ENCODE peak calls at places on chromosome 9, in ten cellular contexts. One of them, this sample, is unnamed.

GRCh38 chr9:18146329-18146728 is 327.6 kb upstream of the ADAMTSL1 start:
- DNase-seq in KBM-7: no peak
- DNase-seq in T-helper 9 cell: no peak
- DNase-seq in nephron progenitor cell: no peak
- DNase-seq in NCI-H1417 treated with DMSO at 0.1 percent for 48 hours: no peak
- DNase-seq in frontal cortex: no peak
- DNase-seq in activated T-helper 1 cell treated with anti-CD3 and anti-CD28 coated beads, Interleukin-2, amount 50 U/mL, for 16 hours: no peak
- DNase-seq in AG08396: no peak
- DNase-seq in tibial nerve: no peak
- DNase-seq in activated CD4-positive, alpha-beta memory T cell treated with anti-CD3 and anti-CD28 coated beads, Interleukin-2, amount 10 ng/mL, durations not matched to agents 7 days and 5 days: no peak
- DNase-seq in this sample: no peak

GRCh38 chr9:94799578-94800264 is 73.2 kb downstream of the AOPEP start:
- DNase-seq in KBM-7: no peak
- DNase-seq in T-helper 9 cell: no peak
- DNase-seq in nephron progenitor cell: no peak
- DNase-seq in NCI-H1417 treated with DMSO at 0.1 percent for 48 hours: no peak
- DNase-seq in frontal cortex: no peak
- DNase-seq in activated T-helper 1 cell treated with anti-CD3 and anti-CD28 coated beads, Interleukin-2, amount 50 U/mL, for 16 hours: no peak
- DNase-seq in AG08396: no peak
- DNase-seq in tibial nerve: no peak
- DNase-seq in activated CD4-positive, alpha-beta memory T cell treated with anti-CD3 and anti-CD28 coated beads, Interleukin-2, amount 10 ng/mL, durations not matched to agents 7 days and 5 days: no peak
- DNase-seq in this sample: no peak

GRCh38 chr9:124625084-124625483 is 117.9 kb upstream of the NR5A1 start:
- DNase-seq in KBM-7: no peak
- DNase-seq in T-helper 9 cell: no peak
- DNase-seq in nephron progenitor cell: no peak
- DNase-seq in NCI-H1417 treated with DMSO at 0.1 percent for 48 hours: no peak
- DNase-seq in frontal cortex: no peak
- DNase-seq in activated T-helper 1 cell treated with anti-CD3 and anti-CD28 coated beads, Interleukin-2, amount 50 U/mL, for 16 hours: no peak
- DNase-seq in AG08396: no peak
- DNase-seq in tibial nerve: no peak
- DNase-seq in activated CD4-positive, alpha-beta memory T cell treated with anti-CD3 and anti-CD28 coated beads, Interleukin-2, amount 10 ng/mL, durations not matched to agents 7 days and 5 days: no peak
- DNase-seq in this sample: no peak

GRCh38 chr9:36144322-36145206 is 8.0 kb downstream of the GLIPR2 start:
- DNase-seq in KBM-7: no peak
- DNase-seq in T-helper 9 cell: no peak
- DNase-seq in nephron progenitor cell: no peak
- DNase-seq in NCI-H1417 treated with DMSO at 0.1 percent for 48 hours: no peak
- DNase-seq in frontal cortex: no peak
- DNase-seq in activated T-helper 1 cell treated with anti-CD3 and anti-CD28 coated beads, Interleukin-2, amount 50 U/mL, for 16 hours: no peak
- DNase-seq in AG08396: no peak
- DNase-seq in tibial nerve: no peak
- DNase-seq in activated CD4-positive, alpha-beta memory T cell treated with anti-CD3 and anti-CD28 coated beads, Interleukin-2, amount 10 ng/mL, durations not matched to agents 7 days and 5 days: peak
- DNase-seq in this sample: no peak

GRCh38 chr9:101628173-101628572 is 33.4 kb upstream of the PPP3R2 start:
- DNase-seq in KBM-7: no peak
- DNase-seq in T-helper 9 cell: no peak
- DNase-seq in nephron progenitor cell: peak
- DNase-seq in NCI-H1417 treated with DMSO at 0.1 percent for 48 hours: no peak
- DNase-seq in frontal cortex: no peak
- DNase-seq in activated T-helper 1 cell treated with anti-CD3 and anti-CD28 coated beads, Interleukin-2, amount 50 U/mL, for 16 hours: no peak
- DNase-seq in AG08396: no peak
- DNase-seq in tibial nerve: no peak
- DNase-seq in activated CD4-positive, alpha-beta memory T cell treated with anti-CD3 and anti-CD28 coated beads, Interleukin-2, amount 10 ng/mL, durations not matched to agents 7 days and 5 days: no peak
- DNase-seq in this sample: no peak

GRCh38 chr9:134390537-134390936 is 64.3 kb downstream of the RXRA start:
- DNase-seq in KBM-7: no peak
- DNase-seq in T-helper 9 cell: peak
- DNase-seq in nephron progenitor cell: no peak
- DNase-seq in NCI-H1417 treated with DMSO at 0.1 percent for 48 hours: no peak
- DNase-seq in frontal cortex: no peak
- DNase-seq in activated T-helper 1 cell treated with anti-CD3 and anti-CD28 coated beads, Interleukin-2, amount 50 U/mL, for 16 hours: peak
- DNase-seq in AG08396: no peak
- DNase-seq in tibial nerve: no peak
- DNase-seq in activated CD4-positive, alpha-beta memory T cell treated with anti-CD3 and anti-CD28 coated beads, Interleukin-2, amount 10 ng/mL, durations not matched to agents 7 days and 5 days: peak
- DNase-seq in this sample: no peak

GRCh38 chr9:78620764-78621163 is 323.8 kb downstream of the PSAT1 start:
- DNase-seq in KBM-7: no peak
- DNase-seq in T-helper 9 cell: no peak
- DNase-seq in nephron progenitor cell: no peak
- DNase-seq in NCI-H1417 treated with DMSO at 0.1 percent for 48 hours: no peak
- DNase-seq in frontal cortex: no peak
- DNase-seq in activated T-helper 1 cell treated with anti-CD3 and anti-CD28 coated beads, Interleukin-2, amount 50 U/mL, for 16 hours: no peak
- DNase-seq in AG08396: peak
- DNase-seq in tibial nerve: no peak
- DNase-seq in activated CD4-positive, alpha-beta memory T cell treated with anti-CD3 and anti-CD28 coated beads, Interleukin-2, amount 10 ng/mL, durations not matched to agents 7 days and 5 days: no peak
- DNase-seq in this sample: no peak

GRCh38 chr9:121498150-121498486 is 1.5 kb downstream of the GGTA1 start:
- DNase-seq in KBM-7: peak
- DNase-seq in T-helper 9 cell: no peak
- DNase-seq in nephron progenitor cell: peak
- DNase-seq in NCI-H1417 treated with DMSO at 0.1 percent for 48 hours: peak
- DNase-seq in frontal cortex: peak
- DNase-seq in activated T-helper 1 cell treated with anti-CD3 and anti-CD28 coated beads, Interleukin-2, amount 50 U/mL, for 16 hours: no peak
- DNase-seq in AG08396: peak
- DNase-seq in tibial nerve: no peak
- DNase-seq in activated CD4-positive, alpha-beta memory T cell treated with anti-CD3 and anti-CD28 coated beads, Interleukin-2, amount 10 ng/mL, durations not matched to agents 7 days and 5 days: peak
- DNase-seq in this sample: peak

GRCh38 chr9:95102572-95102971 is 214.9 kb downstream of the FANCC start:
- DNase-seq in KBM-7: no peak
- DNase-seq in T-helper 9 cell: no peak
- DNase-seq in nephron progenitor cell: no peak
- DNase-seq in NCI-H1417 treated with DMSO at 0.1 percent for 48 hours: no peak
- DNase-seq in frontal cortex: no peak
- DNase-seq in activated T-helper 1 cell treated with anti-CD3 and anti-CD28 coated beads, Interleukin-2, amount 50 U/mL, for 16 hours: no peak
- DNase-seq in AG08396: no peak
- DNase-seq in tibial nerve: no peak
- DNase-seq in activated CD4-positive, alpha-beta memory T cell treated with anti-CD3 and anti-CD28 coated beads, Interleukin-2, amount 10 ng/mL, durations not matched to agents 7 days and 5 days: no peak
- DNase-seq in this sample: no peak

GRCh38 chr9:71518045-71518888 is 250.0 kb downstream of the CEMIP2 start:
- DNase-seq in KBM-7: no peak
- DNase-seq in T-helper 9 cell: no peak
- DNase-seq in nephron progenitor cell: no peak
- DNase-seq in NCI-H1417 treated with DMSO at 0.1 percent for 48 hours: no peak
- DNase-seq in frontal cortex: no peak
- DNase-seq in activated T-helper 1 cell treated with anti-CD3 and anti-CD28 coated beads, Interleukin-2, amount 50 U/mL, for 16 hours: no peak
- DNase-seq in AG08396: no peak
- DNase-seq in tibial nerve: no peak
- DNase-seq in activated CD4-positive, alpha-beta memory T cell treated with anti-CD3 and anti-CD28 coated beads, Interleukin-2, amount 10 ng/mL, durations not matched to agents 7 days and 5 days: no peak
- DNase-seq in this sample: no peak

GRCh38 chr9:121440265-121440664 is 59.4 kb downstream of the GGTA1 start:
- DNase-seq in KBM-7: no peak
- DNase-seq in T-helper 9 cell: no peak
- DNase-seq in nephron progenitor cell: no peak
- DNase-seq in NCI-H1417 treated with DMSO at 0.1 percent for 48 hours: no peak
- DNase-seq in frontal cortex: no peak
- DNase-seq in activated T-helper 1 cell treated with anti-CD3 and anti-CD28 coated beads, Interleukin-2, amount 50 U/mL, for 16 hours: no peak
- DNase-seq in AG08396: peak
- DNase-seq in tibial nerve: no peak
- DNase-seq in activated CD4-positive, alpha-beta memory T cell treated with anti-CD3 and anti-CD28 coated beads, Interleukin-2, amount 10 ng/mL, durations not matched to agents 7 days and 5 days: no peak
- DNase-seq in this sample: no peak

GRCh38 chr9:73079326-73079725 is 72.3 kb upstream of the ANXA1 start:
- DNase-seq in KBM-7: no peak
- DNase-seq in T-helper 9 cell: no peak
- DNase-seq in nephron progenitor cell: no peak
- DNase-seq in NCI-H1417 treated with DMSO at 0.1 percent for 48 hours: no peak
- DNase-seq in frontal cortex: no peak
- DNase-seq in activated T-helper 1 cell treated with anti-CD3 and anti-CD28 coated beads, Interleukin-2, amount 50 U/mL, for 16 hours: no peak
- DNase-seq in AG08396: no peak
- DNase-seq in tibial nerve: no peak
- DNase-seq in activated CD4-positive, alpha-beta memory T cell treated with anti-CD3 and anti-CD28 coated beads, Interleukin-2, amount 10 ng/mL, durations not matched to agents 7 days and 5 days: no peak
- DNase-seq in this sample: no peak

GRCh38 chr9:123131258-123131657 is 97.8 kb downstream of the GPR21 start:
- DNase-seq in KBM-7: no peak
- DNase-seq in T-helper 9 cell: no peak
- DNase-seq in nephron progenitor cell: no peak
- DNase-seq in NCI-H1417 treated with DMSO at 0.1 percent for 48 hours: no peak
- DNase-seq in frontal cortex: no peak
- DNase-seq in activated T-helper 1 cell treated with anti-CD3 and anti-CD28 coated beads, Interleukin-2, amount 50 U/mL, for 16 hours: no peak
- DNase-seq in AG08396: peak
- DNase-seq in tibial nerve: no peak
- DNase-seq in activated CD4-positive, alpha-beta memory T cell treated with anti-CD3 and anti-CD28 coated beads, Interleukin-2, amount 10 ng/mL, durations not matched to agents 7 days and 5 days: no peak
- DNase-seq in this sample: no peak

GRCh38 chr9:119559986-119560385 is 190.8 kb upstream of the BRINP1 start:
- DNase-seq in KBM-7: no peak
- DNase-seq in T-helper 9 cell: no peak
- DNase-seq in nephron progenitor cell: no peak
- DNase-seq in NCI-H1417 treated with DMSO at 0.1 percent for 48 hours: no peak
- DNase-seq in frontal cortex: no peak
- DNase-seq in activated T-helper 1 cell treated with anti-CD3 and anti-CD28 coated beads, Interleukin-2, amount 50 U/mL, for 16 hours: no peak
- DNase-seq in AG08396: no peak
- DNase-seq in tibial nerve: no peak
- DNase-seq in activated CD4-positive, alpha-beta memory T cell treated with anti-CD3 and anti-CD28 coated beads, Interleukin-2, amount 10 ng/mL, durations not matched to agents 7 days and 5 days: no peak
- DNase-seq in this sample: no peak

GRCh38 chr9:134661791-134662142 is 20.2 kb downstream of the COL5A1 start:
- DNase-seq in KBM-7: no peak
- DNase-seq in T-helper 9 cell: no peak
- DNase-seq in nephron progenitor cell: no peak
- DNase-seq in NCI-H1417 treated with DMSO at 0.1 percent for 48 hours: no peak
- DNase-seq in frontal cortex: no peak
- DNase-seq in activated T-helper 1 cell treated with anti-CD3 and anti-CD28 coated beads, Interleukin-2, amount 50 U/mL, for 16 hours: no peak
- DNase-seq in AG08396: peak
- DNase-seq in tibial nerve: no peak
- DNase-seq in activated CD4-positive, alpha-beta memory T cell treated with anti-CD3 and anti-CD28 coated beads, Interleukin-2, amount 10 ng/mL, durations not matched to agents 7 days and 5 days: no peak
- DNase-seq in this sample: no peak

GRCh38 chr9:37954581-37954981 is 50.7 kb upstream of the SLC25A51 start:
- DNase-seq in KBM-7: no peak
- DNase-seq in T-helper 9 cell: no peak
- DNase-seq in nephron progenitor cell: no peak
- DNase-seq in NCI-H1417 treated with DMSO at 0.1 percent for 48 hours: no peak
- DNase-seq in frontal cortex: no peak
- DNase-seq in activated T-helper 1 cell treated with anti-CD3 and anti-CD28 coated beads, Interleukin-2, amount 50 U/mL, for 16 hours: no peak
- DNase-seq in AG08396: no peak
- DNase-seq in tibial nerve: no peak
- DNase-seq in activated CD4-positive, alpha-beta memory T cell treated with anti-CD3 and anti-CD28 coated beads, Interleukin-2, amount 10 ng/mL, durations not matched to agents 7 days and 5 days: no peak
- DNase-seq in this sample: no peak

GRCh38 chr9:116901260-116901659 is 214.2 kb downstream of the TRIM32 start:
- DNase-seq in KBM-7: no peak
- DNase-seq in T-helper 9 cell: no peak
- DNase-seq in nephron progenitor cell: no peak
- DNase-seq in NCI-H1417 treated with DMSO at 0.1 percent for 48 hours: no peak
- DNase-seq in frontal cortex: no peak
- DNase-seq in activated T-helper 1 cell treated with anti-CD3 and anti-CD28 coated beads, Interleukin-2, amount 50 U/mL, for 16 hours: no peak
- DNase-seq in AG08396: no peak
- DNase-seq in tibial nerve: no peak
- DNase-seq in activated CD4-positive, alpha-beta memory T cell treated with anti-CD3 and anti-CD28 coated beads, Interleukin-2, amount 10 ng/mL, durations not matched to agents 7 days and 5 days: no peak
- DNase-seq in this sample: no peak

GRCh38 chr9:93079371-93079770 is 16.6 kb upstream of the CARD19 start:
- DNase-seq in KBM-7: no peak
- DNase-seq in T-helper 9 cell: no peak
- DNase-seq in nephron progenitor cell: no peak
- DNase-seq in NCI-H1417 treated with DMSO at 0.1 percent for 48 hours: no peak
- DNase-seq in frontal cortex: no peak
- DNase-seq in activated T-helper 1 cell treated with anti-CD3 and anti-CD28 coated beads, Interleukin-2, amount 50 U/mL, for 16 hours: no peak
- DNase-seq in AG08396: no peak
- DNase-seq in tibial nerve: no peak
- DNase-seq in activated CD4-positive, alpha-beta memory T cell treated with anti-CD3 and anti-CD28 coated beads, Interleukin-2, amount 10 ng/mL, durations not matched to agents 7 days and 5 days: no peak
- DNase-seq in this sample: no peak

GRCh38 chr9:34549407-34549732 is 26.6 kb upstream of the ENHO start:
- DNase-seq in KBM-7: no peak
- DNase-seq in T-helper 9 cell: no peak
- DNase-seq in nephron progenitor cell: no peak
- DNase-seq in NCI-H1417 treated with DMSO at 0.1 percent for 48 hours: no peak
- DNase-seq in frontal cortex: no peak
- DNase-seq in activated T-helper 1 cell treated with anti-CD3 and anti-CD28 coated beads, Interleukin-2, amount 50 U/mL, for 16 hours: no peak
- DNase-seq in AG08396: no peak
- DNase-seq in tibial nerve: no peak
- DNase-seq in activated CD4-positive, alpha-beta memory T cell treated with anti-CD3 and anti-CD28 coated beads, Interleukin-2, amount 10 ng/mL, durations not matched to agents 7 days and 5 days: no peak
- DNase-seq in this sample: no peak

GRCh38 chr9:121819511-121820231 is 168.2 kb downstream of the DAB2IP start:
- DNase-seq in KBM-7: peak
- DNase-seq in T-helper 9 cell: no peak
- DNase-seq in nephron progenitor cell: peak
- DNase-seq in NCI-H1417 treated with DMSO at 0.1 percent for 48 hours: no peak
- DNase-seq in frontal cortex: no peak
- DNase-seq in activated T-helper 1 cell treated with anti-CD3 and anti-CD28 coated beads, Interleukin-2, amount 50 U/mL, for 16 hours: no peak
- DNase-seq in AG08396: peak
- DNase-seq in tibial nerve: no peak
- DNase-seq in activated CD4-positive, alpha-beta memory T cell treated with anti-CD3 and anti-CD28 coated beads, Interleukin-2, amount 10 ng/mL, durations not matched to agents 7 days and 5 days: no peak
- DNase-seq in this sample: peak

GRCh38 chr9:110579763-110580255 is 268 bp upstream of the SVEP1 start:
- DNase-seq in KBM-7: no peak
- DNase-seq in T-helper 9 cell: no peak
- DNase-seq in nephron progenitor cell: peak
- DNase-seq in NCI-H1417 treated with DMSO at 0.1 percent for 48 hours: no peak
- DNase-seq in frontal cortex: no peak
- DNase-seq in activated T-helper 1 cell treated with anti-CD3 and anti-CD28 coated beads, Interleukin-2, amount 50 U/mL, for 16 hours: no peak
- DNase-seq in AG08396: peak
- DNase-seq in tibial nerve: no peak
- DNase-seq in activated CD4-positive, alpha-beta memory T cell treated with anti-CD3 and anti-CD28 coated beads, Interleukin-2, amount 10 ng/mL, durations not matched to agents 7 days and 5 days: no peak
- DNase-seq in this sample: peak

GRCh38 chr9:27967236-27967635 is 394.0 kb upstream of the C9orf72 start:
- DNase-seq in KBM-7: no peak
- DNase-seq in T-helper 9 cell: no peak
- DNase-seq in nephron progenitor cell: no peak
- DNase-seq in NCI-H1417 treated with DMSO at 0.1 percent for 48 hours: no peak
- DNase-seq in frontal cortex: no peak
- DNase-seq in activated T-helper 1 cell treated with anti-CD3 and anti-CD28 coated beads, Interleukin-2, amount 50 U/mL, for 16 hours: no peak
- DNase-seq in AG08396: no peak
- DNase-seq in tibial nerve: no peak
- DNase-seq in activated CD4-positive, alpha-beta memory T cell treated with anti-CD3 and anti-CD28 coated beads, Interleukin-2, amount 10 ng/mL, durations not matched to agents 7 days and 5 days: no peak
- DNase-seq in this sample: no peak

GRCh38 chr9:5560439-5560838 is 50.1 kb downstream of the PDCD1LG2 start:
- DNase-seq in KBM-7: no peak
- DNase-seq in T-helper 9 cell: no peak
- DNase-seq in nephron progenitor cell: no peak
- DNase-seq in NCI-H1417 treated with DMSO at 0.1 percent for 48 hours: no peak
- DNase-seq in frontal cortex: no peak
- DNase-seq in activated T-helper 1 cell treated with anti-CD3 and anti-CD28 coated beads, Interleukin-2, amount 50 U/mL, for 16 hours: no peak
- DNase-seq in AG08396: no peak
- DNase-seq in tibial nerve: no peak
- DNase-seq in activated CD4-positive, alpha-beta memory T cell treated with anti-CD3 and anti-CD28 coated beads, Interleukin-2, amount 10 ng/mL, durations not matched to agents 7 days and 5 days: no peak
- DNase-seq in this sample: no peak

GRCh38 chr9:118230319-118230718 is 526.1 kb downstream of the TLR4 start:
- DNase-seq in KBM-7: no peak
- DNase-seq in T-helper 9 cell: no peak
- DNase-seq in nephron progenitor cell: no peak
- DNase-seq in NCI-H1417 treated with DMSO at 0.1 percent for 48 hours: no peak
- DNase-seq in frontal cortex: no peak
- DNase-seq in activated T-helper 1 cell treated with anti-CD3 and anti-CD28 coated beads, Interleukin-2, amount 50 U/mL, for 16 hours: no peak
- DNase-seq in AG08396: no peak
- DNase-seq in tibial nerve: no peak
- DNase-seq in activated CD4-positive, alpha-beta memory T cell treated with anti-CD3 and anti-CD28 coated beads, Interleukin-2, amount 10 ng/mL, durations not matched to agents 7 days and 5 days: no peak
- DNase-seq in this sample: no peak

GRCh38 chr9:137276757-137277328 is 683 bp upstream of the TOR4A start:
- DNase-seq in KBM-7: peak
- DNase-seq in T-helper 9 cell: no peak
- DNase-seq in nephron progenitor cell: no peak
- DNase-seq in NCI-H1417 treated with DMSO at 0.1 percent for 48 hours: no peak
- DNase-seq in frontal cortex: peak
- DNase-seq in activated T-helper 1 cell treated with anti-CD3 and anti-CD28 coated beads, Interleukin-2, amount 50 U/mL, for 16 hours: no peak
- DNase-seq in AG08396: peak
- DNase-seq in tibial nerve: no peak
- DNase-seq in activated CD4-positive, alpha-beta memory T cell treated with anti-CD3 and anti-CD28 coated beads, Interleukin-2, amount 10 ng/mL, durations not matched to agents 7 days and 5 days: no peak
- DNase-seq in this sample: peak

GRCh38 chr9:110152704-110153374 is 55.1 kb downstream of the C9orf152 start:
- DNase-seq in KBM-7: peak
- DNase-seq in T-helper 9 cell: no peak
- DNase-seq in nephron progenitor cell: peak
- DNase-seq in NCI-H1417 treated with DMSO at 0.1 percent for 48 hours: no peak
- DNase-seq in frontal cortex: no peak
- DNase-seq in activated T-helper 1 cell treated with anti-CD3 and anti-CD28 coated beads, Interleukin-2, amount 50 U/mL, for 16 hours: no peak
- DNase-seq in AG08396: peak
- DNase-seq in tibial nerve: no peak
- DNase-seq in activated CD4-positive, alpha-beta memory T cell treated with anti-CD3 and anti-CD28 coated beads, Interleukin-2, amount 10 ng/mL, durations not matched to agents 7 days and 5 days: no peak
- DNase-seq in this sample: no peak

GRCh38 chr9:69412741-69413150 is 87.7 kb downstream of the ENTREP1 start:
- DNase-seq in KBM-7: peak
- DNase-seq in T-helper 9 cell: no peak
- DNase-seq in nephron progenitor cell: peak
- DNase-seq in NCI-H1417 treated with DMSO at 0.1 percent for 48 hours: no peak
- DNase-seq in frontal cortex: peak
- DNase-seq in activated T-helper 1 cell treated with anti-CD3 and anti-CD28 coated beads, Interleukin-2, amount 50 U/mL, for 16 hours: no peak
- DNase-seq in AG08396: peak
- DNase-seq in tibial nerve: no peak
- DNase-seq in activated CD4-positive, alpha-beta memory T cell treated with anti-CD3 and anti-CD28 coated beads, Interleukin-2, amount 10 ng/mL, durations not matched to agents 7 days and 5 days: no peak
- DNase-seq in this sample: peak

GRCh38 chr9:138082918-138083636 is 205.5 kb downstream of the CACNA1B start:
- DNase-seq in KBM-7: no peak
- DNase-seq in T-helper 9 cell: no peak
- DNase-seq in nephron progenitor cell: no peak
- DNase-seq in NCI-H1417 treated with DMSO at 0.1 percent for 48 hours: no peak
- DNase-seq in frontal cortex: no peak
- DNase-seq in activated T-helper 1 cell treated with anti-CD3 and anti-CD28 coated beads, Interleukin-2, amount 50 U/mL, for 16 hours: no peak
- DNase-seq in AG08396: no peak
- DNase-seq in tibial nerve: no peak
- DNase-seq in activated CD4-positive, alpha-beta memory T cell treated with anti-CD3 and anti-CD28 coated beads, Interleukin-2, amount 10 ng/mL, durations not matched to agents 7 days and 5 days: peak
- DNase-seq in this sample: no peak